ENCODE peak calls at places on chromosomes 1 and 21, in eight cellular contexts. F is naive thymus-derived CD8-positive, alpha-beta T cell; J is stimulated activated CD8-positive, alpha-beta memory T cell treated with anti-CD3 and anti-CD28 coated beads, Interleukin-7, amount 100 ng/mL, for 48 hours; S is naive B cell; C is activated CD8-positive, alpha-beta memory T cell treated with anti-CD3 and anti-CD28 coated beads, Interleukin-2, amount 10 ng/mL, durations not matched to agents 7 days and 5 days; D is GM13976; V is NCI-H774; K is SK-N-SH. A is an unnamed sample.

GRCh38 chr1:26827205-26827604 is 717 bp downstream of the ZDHHC18 start:
- DNase-seq in D (no peak), F (no peak), K (no peak), J (no peak), C (no peak), S (no peak), V (no peak), A (no peak)

GRCh38 chr1:183101841-183102276 is 78.6 kb downstream of the LAMC1 start:
- DNase-seq in V (no peak), C (no peak), D (no peak), F (no peak), J (no peak), K (no peak), S (peak), A (no peak)

GRCh38 chr1:184255560-184255959 is 131.3 kb upstream of the C1orf21 start:
- DNase-seq in F (no peak), V (no peak), J (no peak), S (no peak), D (no peak), K (no peak), C (no peak), A (no peak)

GRCh38 chr1:168709407-168709891 is 19.6 kb downstream of the DPT start:
- DNase-seq in S (no peak), D (no peak), K (no peak), F (no peak), V (no peak), C (no peak), J (no peak), A (no peak)

GRCh38 chr1:157040802-157041201 is 4.7 kb downstream of the ARHGEF11 start:
- DNase-seq in K (no peak), J (no peak), V (no peak), S (no peak), D (no peak), C (no peak), F (no peak), A (no peak)

GRCh38 chr1:11888877-11889208 is 30.1 kb upstream of the NPPB start:
- DNase-seq in F (no peak), J (no peak), C (no peak), S (no peak), K (no peak), V (no peak), D (no peak), A (no peak)

GRCh38 chr1:85571830-85572229 is 8.7 kb upstream of the CCN1 start:
- DNase-seq in C (no peak), F (no peak), D (no peak), S (no peak), J (no peak), V (no peak), K (no peak), A (no peak)

GRCh38 chr1:193542668-193543067 is 356.3 kb upstream of the B3GALT2 start:
- DNase-seq in V (no peak), J (no peak), D (no peak), S (no peak), C (no peak), K (no peak), F (no peak), A (no peak)

GRCh38 chr1:204477036-204477740 is 17.4 kb downstream of the PIK3C2B start:
- DNase-seq in D (peak), J (no peak), S (no peak), K (no peak), C (no peak), V (no peak), F (no peak), A (no peak)

GRCh38 chr1:7105258-7105657 is 320.0 kb downstream of the CAMTA1 start:
- DNase-seq in F (no peak), V (no peak), S (no peak), C (no peak), J (no peak), D (no peak), K (no peak), A (no peak)

GRCh38 chr1:236978740-236979139 is 25.5 kb downstream of the MT1HL1 start:
- DNase-seq in C (no peak), D (no peak), V (no peak), F (no peak), J (no peak), K (no peak), S (no peak), A (no peak)

GRCh38 chr1:29271724-29272123 is 35.4 kb downstream of the PTPRU start:
- DNase-seq in J (no peak), K (no peak), C (no peak), V (no peak), S (no peak), F (no peak), D (no peak), A (no peak)

GRCh38 chr1:10835423-10836421 is 39.3 kb upstream of the CASZ1 start:
- DNase-seq in S (no peak), V (peak), J (no peak), F (no peak), D (peak), K (peak), C (no peak), A (no peak)

GRCh38 chr21:17585875-17586450 is 26.7 kb downstream of the BTG3 start:
- DNase-seq in V (no peak), D (peak), S (peak), F (peak), J (no peak), C (no peak), K (peak), A (no peak)

GRCh38 chr1:172344444-172344843 is 76.0 kb upstream of the C1orf105 start:
- DNase-seq in J (no peak), V (no peak), D (no peak), K (no peak), C (no peak), F (no peak), S (no peak), A (no peak)

GRCh38 chr1:65512967-65513777 is 92.7 kb downstream of the LEPR start:
- DNase-seq in J (no peak), C (no peak), K (no peak), D (no peak), S (no peak), F (no peak), V (no peak), A (no peak)

GRCh38 chr1:97502360-97502759 is 418.5 kb downstream of the DPYD start:
- DNase-seq in K (no peak), V (no peak), C (no peak), D (no peak), S (no peak), F (no peak), J (no peak), A (no peak)

GRCh38 chr1:175191654-175192053 is 922 bp downstream of the KIAA0040 start:
- DNase-seq in F (peak), D (peak), C (peak), S (peak), J (no peak), K (no peak), V (no peak), A (peak)

A was measured in esophagus muscularis mucosa.